ENCODE peak calls at places on chromosomes 13 and 19, in nine cellular contexts. I is RCC 7860, Q is caudate nucleus, E is Ammon's horn, D is MV-4-11, P is lower lobe of right lung, T is fibroblast of mammary gland, N is endothelial cell, J is heart left ventricle. M is an unnamed sample.

GRCh38 chr13:33727356-33728083 is 90.4 kb upstream of the RFC3 start:
- DNase-seq in J (no peak), P (no peak), E (no peak), I (no peak), N (no peak), Q (no peak), T (peak), D (no peak), M (no peak)

GRCh38 chr13:90906554-90906953 is 440.9 kb upstream of the MIR17HG start:
- DNase-seq in P (no peak), D (no peak), J (no peak), N (no peak), Q (no peak), T (no peak), I (no peak), E (no peak), M (no peak)

GRCh38 chr13:84433024-84433423 is 550.8 kb upstream of the SLITRK1 start:
- DNase-seq in Q (no peak), E (no peak), J (no peak), N (no peak), D (no peak), T (peak), I (peak), P (no peak), M (no peak)

GRCh38 chr19:42443944-42444398 is 1.2 kb upstream of the CXCL17 start:
- DNase-seq in J (no peak), T (no peak), E (no peak), N (no peak), I (no peak), D (no peak), P (no peak), Q (no peak), M (no peak)

GRCh38 chr19:48290923-48291700 is 21.2 kb downstream of the ZNF114 start:
- DNase-seq in N (peak), I (peak), E (peak), Q (peak), D (peak), T (peak), P (peak), J (peak), M (peak)

GRCh38 chr13:101881593-101881992 is 429.1 kb downstream of the ITGBL1 start:
- DNase-seq in P (no peak), E (no peak), J (no peak), N (no peak), I (no peak), T (no peak), Q (peak), D (no peak), M (no peak)

GRCh38 chr13:44101347-44102083 is 221.8 kb downstream of the LACC1 start:
- DNase-seq in P (no peak), N (no peak), Q (no peak), E (no peak), J (no peak), T (no peak), D (no peak), I (no peak), M (no peak)

GRCh38 chr19:30154410-30154809 is 212.4 kb downstream of the URI1 start:
- DNase-seq in N (no peak), Q (no peak), E (no peak), T (no peak), J (no peak), P (no peak), D (no peak), I (no peak), M (no peak)

GRCh38 chr19:35204799-35205732 is 23.5 kb downstream of the FAM187B start:
- DNase-seq in Q (no peak), I (no peak), J (no peak), E (peak), N (no peak), P (no peak), D (peak), T (no peak), M (no peak)

GRCh38 chr19:10648360-10648759 is 5.8 kb upstream of the ILF3 start:
- DNase-seq in T (no peak), P (no peak), N (no peak), J (no peak), D (no peak), Q (no peak), I (no peak), E (no peak), M (no peak)

GRCh38 chr19:57280913-57281425 is 684 bp downstream of the ZNF460 start:
- DNase-seq in Q (no peak), P (no peak), I (peak), J (no peak), N (peak), T (peak), D (peak), E (peak), M (no peak)

GRCh38 chr19:38252935-38253691 is 3.1 kb downstream of the PPP1R14A start:
- DNase-seq in D (no peak), T (no peak), N (no peak), Q (peak), J (peak), E (peak), I (no peak), P (peak), M (no peak)

GRCh38 chr19:9914315-9915207 is 21.8 kb downstream of the OLFM2 start:
- DNase-seq in J (peak), E (peak), N (peak), P (peak), I (peak), Q (peak), D (peak), T (peak), M (peak)

GRCh38 chr13:52353116-52353718 is 52.8 kb downstream of the THSD1 start:
- DNase-seq in N (no peak), J (no peak), D (no peak), T (peak), Q (no peak), I (no peak), P (no peak), E (no peak), M (no peak)

GRCh38 chr19:50959731-50960500 is 7.1 kb upstream of the KLK5 start:
- DNase-seq in I (no peak), P (no peak), Q (no peak), E (peak), N (no peak), D (no peak), T (peak), J (no peak), M (no peak)

GRCh38 chr13:74868044-74868443 is 613.9 kb downstream of the TBC1D4 start:
- DNase-seq in J (no peak), N (no peak), T (peak), E (no peak), Q (no peak), P (no peak), I (no peak), D (no peak), M (no peak)

GRCh38 chr13:114222461-114222968 is 12.2 kb upstream of the CDC16 start:
- DNase-seq in I (no peak), T (no peak), N (no peak), P (no peak), E (peak), J (peak), D (peak), Q (no peak), M (peak)

GRCh38 chr19:54248016-54248601 is 5.5 kb upstream of the LILRA6 start:
- DNase-seq in T (peak), N (no peak), P (peak), Q (no peak), I (no peak), E (peak), D (peak), J (peak), M (no peak)

GRCh38 chr13:76965759-76966421 is 17.6 kb downstream of the ACOD1 start:
- DNase-seq in T (peak), E (peak), Q (no peak), J (peak), D (no peak), N (no peak), I (no peak), P (no peak), M (no peak)

GRCh38 chr13:44116562-44117315 is 237.0 kb downstream of the LACC1 start:
- DNase-seq in J (peak), N (no peak), T (no peak), D (peak), P (no peak), I (no peak), E (peak), Q (no peak), M (no peak)

GRCh38 chr19:3479177-3479818 is 1.0 kb downstream of the SMIM24 start:
- DNase-seq in J (no peak), T (peak), P (no peak), Q (no peak), I (no peak), N (no peak), D (peak), E (no peak), M (no peak)

GRCh38 chr19:38506723-38507550 is 73.4 kb downstream of the RYR1 start:
- DNase-seq in Q (peak), E (peak), J (peak), N (peak), P (peak), T (peak), I (no peak), D (peak), M (peak)

GRCh38 chr13:110179116-110179857 is 127.7 kb downstream of the COL4A1 start:
- DNase-seq in N (no peak), Q (no peak), I (no peak), T (no peak), E (no peak), J (no peak), P (no peak), D (no peak), M (no peak)

GRCh38 chr19:33988601-33989000 is 183.7 kb upstream of the LSM14A start:
- DNase-seq in P (no peak), Q (no peak), D (no peak), J (no peak), E (no peak), T (no peak), N (no peak), I (no peak), M (no peak)

GRCh38 chr13:75415720-75416119 is 66.2 kb downstream of the TBC1D4 start:
- DNase-seq in Q (no peak), T (peak), N (no peak), E (no peak), I (no peak), P (no peak), D (peak), J (no peak), M (no peak)

GRCh38 chr13:52868190-52868589 is 19.8 kb upstream of the PCDH8 start:
- DNase-seq in Q (no peak), N (no peak), T (no peak), I (no peak), E (no peak), J (no peak), D (no peak), P (no peak), M (no peak)